ENCODE peak calls at places on chromosomes 12 and 14, in eight cellular contexts. A is upper lobe of right lung; O is activated CD8-positive, alpha-beta T cell treated with anti-CD3 and anti-CD28 coated beads, Interleukin-2, amount 10 ng/mL, durations not matched to agents 7 days and 5 days; D is renal cortical epithelial cell; H is naive thymus-derived CD4-positive, alpha-beta T cell; K is stimulated activated CD4-positive, alpha-beta T cell treated with anti-CD3 and anti-CD28 coated beads, TNF-alpha, amount 100 ng/mL, for 4 hours; S is activated T-cell treated with anti-CD3 and anti-CD28 coated beads for 1 hour; C is T-helper 9 cell. L is an unnamed sample.
A peak's percentile ranks its signal among the peaks of the same experiment; 100 is the strongest.

GRCh38 chr12:124152733-124153132 is 142.2 kb upstream of the RFLNA start:
- DNase-seq in A (no peak), O (no peak), D (no peak), H (no peak), K (no peak), S (no peak), C (no peak), L (no peak)

GRCh38 chr14:104228221-104228620 is 89.8 kb downstream of the KIF26A start:
- DNase-seq in A (peak; percentile 40), O (no peak), D (no peak), H (no peak), K (no peak), S (no peak), C (no peak), L (no peak)

GRCh38 chr14:54213531-54213930 is 183.3 kb upstream of the CDKN3 start:
- DNase-seq in A (no peak), O (no peak), D (no peak), H (no peak), K (no peak), S (no peak), C (no peak), L (no peak)

GRCh38 chr14:38129705-38130104 is 78.0 kb upstream of the SSTR1 start:
- DNase-seq in A (no peak), O (no peak), D (no peak), H (no peak), K (no peak), S (no peak), C (no peak), L (no peak)

GRCh38 chr12:45878630-45879255 is 111.6 kb downstream of the SCAF11 start:
- DNase-seq in A (no peak), O (peak; percentile 35), D (no peak), H (no peak), K (no peak), S (no peak), C (no peak), L (no peak)

GRCh38 chr14:71498151-71498734 is 434.0 kb upstream of the RGS6 start:
- DNase-seq in A (no peak), O (no peak), D (no peak), H (no peak), K (no peak), S (no peak), C (no peak), L (no peak)

GRCh38 chr12:120688527-120689071 is 1.6 kb downstream of the MLEC start:
- DNase-seq in A (no peak), O (no peak), D (peak; percentile 31), H (no peak), K (no peak), S (no peak), C (no peak), L (no peak)

GRCh38 chr12:132520421-132521199 is 30.7 kb downstream of the FBRSL1 start:
- DNase-seq in A (no peak), O (no peak), D (no peak), H (no peak), K (no peak), S (no peak), C (no peak), L (no peak)

GRCh38 chr14:36515105-36515593 is 4.9 kb downstream of the NKX2-1 start:
- DNase-seq in A (no peak), O (no peak), D (no peak), H (no peak), K (no peak), S (no peak), C (no peak), L (no peak)

GRCh38 chr14:106883218-106883692 is 1356.9 kb downstream of the TMEM121 start:
- DNase-seq in A (no peak), O (peak; percentile 59), D (no peak), H (peak; percentile 41), K (no peak), S (no peak), C (peak; percentile 21), L (no peak)

GRCh38 chr12:28024231-28024995 is 51.9 kb upstream of the PTHLH start:
- DNase-seq in A (no peak), O (no peak), D (peak; percentile 93), H (no peak), K (no peak), S (no peak), C (no peak), L (no peak)

GRCh38 chr12:32303171-32303570 is 96.2 kb upstream of the FGD4 start:
- DNase-seq in A (no peak), O (no peak), D (no peak), H (no peak), K (no peak), S (no peak), C (no peak), L (no peak)

GRCh38 chr12:74747305-74747704 is 209.7 kb downstream of the ATXN7L3B start:
- DNase-seq in A (no peak), O (no peak), D (peak; percentile 73), H (no peak), K (no peak), S (no peak), C (no peak), L (no peak)

GRCh38 chr12:119369907-119370546 is 35.5 kb downstream of the CCDC60 start:
- DNase-seq in A (no peak), O (no peak), D (no peak), H (no peak), K (no peak), S (no peak), C (no peak), L (no peak)

GRCh38 chr12:96720363-96720705 is 186.7 kb upstream of the NEDD1 start:
- DNase-seq in A (no peak), O (peak; percentile 45), D (no peak), H (no peak), K (no peak), S (no peak), C (peak; percentile 2), L (no peak)

GRCh38 chr12:49744363-49744885 is 3.1 kb downstream of the TMBIM6 start:
- DNase-seq in A (no peak), O (no peak), D (no peak), H (no peak), K (no peak), S (no peak), C (no peak), L (no peak)

GRCh38 chr12:83016226-83016835 is 329.6 kb downstream of the TMTC2 start:
- DNase-seq in A (no peak), O (no peak), D (peak; percentile 82), H (no peak), K (no peak), S (no peak), C (no peak), L (no peak)

GRCh38 chr12:100566887-100567637 is 6.4 kb upstream of the GAS2L3 start:
- DNase-seq in A (no peak), O (no peak), D (peak; percentile 45), H (no peak), K (no peak), S (no peak), C (no peak), L (no peak)

GRCh38 chr12:11863478-11863906 is 207.2 kb upstream of the BCL2L14 start:
- DNase-seq in A (no peak), O (no peak), D (no peak), H (no peak), K (no peak), S (no peak), C (no peak), L (no peak)

GRCh38 chr14:81208489-81208888 is 12.3 kb downstream of the GTF2A1 start:
- DNase-seq in A (peak; percentile 76), O (no peak), D (no peak), H (no peak), K (no peak), S (no peak), C (no peak), L (no peak)

GRCh38 chr12:53200458-53201169 is 6.4 kb downstream of the ITGB7 start:
- DNase-seq in A (no peak), O (peak; percentile 57), D (no peak), H (no peak), K (no peak), S (no peak), C (no peak), L (no peak)

GRCh38 chr12:131211279-131211938 is 257.7 kb downstream of the ADGRD1 start:
- DNase-seq in A (peak; percentile 38), O (no peak), D (no peak), H (no peak), K (no peak), S (no peak), C (no peak), L (no peak)

GRCh38 chr12:2797721-2798418 is 3.1 kb downstream of the FKBP4 start:
- DNase-seq in A (no peak), O (no peak), D (no peak), H (no peak), K (no peak), S (no peak), C (no peak), L (no peak)

GRCh38 chr12:57046947-57047890 is 2.7 kb downstream of the MYO1A start:
- DNase-seq in A (no peak), O (peak; percentile 84), D (no peak), H (no peak), K (no peak), S (no peak), C (no peak), L (no peak)

L was measured in activated T-helper 1 cell treated with Interleukin-2 at 50 U/mL for 16 hours.